ENCODE peak calls at places on chromosomes 11 and 22, in four cellular contexts. F is activated CD8-positive, alpha-beta T cell treated with anti-CD3 and anti-CD28 coated beads, Interleukin-2, amount 10 ng/mL, durations not matched to agents 7 days and 5 days; Z is BJ; O is CD4-positive, alpha-beta T cell. G is an unnamed sample.

GRCh38 chr11:119335655-119336543 is 1.6 kb downstream of the RNF26 start:
- DNase-seq in F (no peak), Z (no peak), O (no peak), G (no peak)

GRCh38 chr11:82557274-82557673 is 176.4 kb downstream of the FAM181B start:
- DNase-seq in F (no peak), Z (no peak), O (no peak), G (no peak)

GRCh38 chr11:130448416-130449068 is at the start of gene ADAMTS15:
- DNase-seq in F (peak; percentile 58), Z (no peak), O (no peak), G (no peak)

GRCh38 chr11:67032830-67033555 is 10.1 kb downstream of the SYT12 start:
- DNase-seq in F (no peak), Z (peak; percentile 59), O (no peak), G (peak; percentile 60)

GRCh38 chr22:42644422-42645340 is 4.3 kb upstream of the ATP5MGL start:
- DNase-seq in F (no peak), Z (no peak), O (no peak), G (no peak)

GRCh38 chr22:36252754-36253522 is at the start of gene APOL1:
- DNase-seq in F (peak; percentile 76), Z (no peak), O (peak; percentile 53), G (no peak)

GRCh38 chr22:47138898-47139789 is 376.7 kb downstream of the TBC1D22A start:
- DNase-seq in F (no peak), Z (no peak), O (no peak), G (no peak)

GRCh38 chr22:40176921-40177737 is 596 bp upstream of the TNRC6B start:
- DNase-seq in F (peak; percentile 83), Z (no peak), O (peak; percentile 70), G (no peak)

GRCh38 chr11:121237686-121238658 is 54.6 kb upstream of the SC5D start:
- DNase-seq in F (no peak), Z (no peak), O (no peak), G (peak; percentile 30)

GRCh38 chr11:17917556-17917955 is 95.3 kb downstream of the SERGEF start:
- DNase-seq in F (no peak), Z (no peak), O (no peak), G (no peak)

GRCh38 chr22:22942511-22943329 is 55.1 kb downstream of the IGLL5 start:
- DNase-seq in F (peak; percentile 85), Z (no peak), O (peak; percentile 75), G (no peak)

GRCh38 chr11:71452354-71453020 is 516 bp upstream of the NADSYN1 start:
- DNase-seq in F (peak; percentile 78), Z (no peak), O (peak; percentile 60), G (no peak)

GRCh38 chr11:65429069-65429681 is 6.6 kb downstream of the NEAT1 start:
- DNase-seq in F (no peak), Z (no peak), O (peak; percentile 32), G (peak; percentile 54)

GRCh38 chr22:24128024-24128423 is 53.3 kb upstream of the SUSD2 start:
- DNase-seq in F (no peak), Z (no peak), O (no peak), G (no peak)

GRCh38 chr11:60265373-60266214 is 14.9 kb upstream of the MS4A4A start:
- DNase-seq in F (peak; percentile 26), Z (no peak), O (no peak), G (no peak)

GRCh38 chr11:69435161-69435990 is 46.1 kb upstream of the LINC01488 start:
- DNase-seq in F (no peak), Z (no peak), O (no peak), G (no peak)

GRCh38 chr11:126432525-126432924 is 77.0 kb downstream of the ST3GAL4 start:
- DNase-seq in F (no peak), Z (no peak), O (no peak), G (no peak)

GRCh38 chr22:27270818-27271510 is 530.6 kb downstream of the MN1 start:
- DNase-seq in F (no peak), Z (no peak), O (no peak), G (no peak)

GRCh38 chr11:56917708-56918450 is 70.8 kb upstream of the OR5AK2 start:
- DNase-seq in F (no peak), Z (no peak), O (no peak), G (no peak)

GRCh38 chr11:129141748-129142475 is 50.2 kb downstream of the ARHGAP32 start:
- DNase-seq in F (no peak), Z (no peak), O (no peak), G (no peak)

GRCh38 chr11:77202941-77203900 is 75.2 kb downstream of the MYO7A start:
- DNase-seq in F (no peak), Z (no peak), O (peak; percentile 21), G (no peak)

GRCh38 chr11:81267246-81267645 is 1466.4 kb downstream of the FAM181B start:
- DNase-seq in F (no peak), Z (no peak), O (no peak), G (no peak)

GRCh38 chr11:65206441-65206841 is 24.7 kb downstream of the CAPN1 start:
- DNase-seq in F (no peak), Z (no peak), O (peak; percentile 27), G (no peak)

GRCh38 chr11:86183694-86184093 is 60.9 kb upstream of the EED start:
- DNase-seq in F (no peak), Z (no peak), O (no peak), G (no peak)

GRCh38 chr11:45560935-45561330 is 104.5 kb downstream of the CHST1 start:
- DNase-seq in F (no peak), Z (no peak), O (no peak), G (no peak)

GRCh38 chr11:84663731-84664130 is 963.4 kb downstream of the DLG2 start:
- DNase-seq in F (no peak), Z (no peak), O (no peak), G (no peak)

GRCh38 chr22:44201556-44202129 is 20.9 kb downstream of the PARVG start:
- DNase-seq in F (no peak), Z (no peak), O (no peak), G (no peak)

GRCh38 chr11:11843233-11843632 is 1.5 kb downstream of the USP47 start:
- DNase-seq in F (no peak), Z (peak; percentile 37), O (no peak), G (no peak)

GRCh38 chr22:23763579-23764331 is 965 bp downstream of the C22orf15 start:
- DNase-seq in F (peak; percentile 68), Z (no peak), O (peak; percentile 69), G (no peak)

G was measured in GM04503.